ENCODE peak calls at places on chromosome 16, in nine cellular contexts. W is anterior cingulate cortex, T is Daoy, A is mesendoderm, J is neural crest cell, Z is cardiac fibroblast, P is brain microvascular endothelial cell, S is RWPE1, I is sigmoid colon. R is an unnamed sample.

GRCh38 chr16:53456625-53457024 is 22.4 kb downstream of the RBL2 start:
- DNase-seq in W (no peak), T (no peak), A (peak), J (no peak), Z (no peak), P (no peak), S (no peak), I (no peak), R (no peak)

GRCh38 chr16:83956336-83957289 is 3.6 kb downstream of the OSGIN1 start:
- DNase-seq in W (peak), T (peak), A (peak), J (peak), Z (peak), P (peak), S (peak), I (peak), R (peak)

GRCh38 chr16:9447195-9447551 is 355.7 kb downstream of the HAPSTR1 start:
- DNase-seq in W (no peak), T (no peak), A (no peak), J (no peak), Z (no peak), P (no peak), S (no peak), I (peak), R (no peak)

GRCh38 chr16:89391-90302 is 11.6 kb downstream of the MPG start:
- DNase-seq in W (no peak), T (no peak), A (no peak), J (no peak), Z (no peak), P (no peak), S (no peak), I (no peak), R (no peak)

GRCh38 chr16:11670171-11671131 is 2.2 kb downstream of the SNN start:
- DNase-seq in W (no peak), T (no peak), A (peak), J (no peak), Z (no peak), P (no peak), S (no peak), I (no peak), R (no peak)

GRCh38 chr16:68711421-68712139 is 25.5 kb upstream of the CDH1 start:
- DNase-seq in W (no peak), T (no peak), A (no peak), J (no peak), Z (no peak), P (no peak), S (no peak), I (no peak), R (no peak)

GRCh38 chr16:72428611-72429376 is 256.8 kb upstream of the PMFBP1 start:
- DNase-seq in W (peak), T (no peak), A (no peak), J (no peak), Z (no peak), P (no peak), S (no peak), I (no peak), R (no peak)

GRCh38 chr16:83715217-83715920 is 92.4 kb upstream of the HSBP1 start:
- DNase-seq in W (no peak), T (no peak), A (no peak), J (no peak), Z (no peak), P (no peak), S (no peak), I (no peak), R (no peak)

GRCh38 chr16:12515346-12515745 is 288.3 kb downstream of the CPPED1 start:
- DNase-seq in W (no peak), T (no peak), A (no peak), J (no peak), Z (no peak), P (no peak), S (no peak), I (no peak), R (no peak)

GRCh38 chr16:82011199-82011641 is at the start of gene SDR42E1:
- DNase-seq in W (no peak), T (peak), A (peak), J (no peak), Z (no peak), P (no peak), S (peak), I (no peak), R (no peak)

GRCh38 chr16:228151-228855 is 946 bp downstream of the LUC7L start:
- DNase-seq in W (no peak), T (peak), A (peak), J (no peak), Z (no peak), P (peak), S (peak), I (no peak), R (no peak)

GRCh38 chr16:11586856-11587642 is at the start of gene LITAF:
- DNase-seq in W (peak), T (peak), A (peak), J (peak), Z (peak), P (no peak), S (peak), I (peak), R (peak)

GRCh38 chr16:11152205-11152604 is 103.8 kb downstream of the SOCS1 start:
- DNase-seq in W (peak), T (no peak), A (no peak), J (no peak), Z (no peak), P (no peak), S (no peak), I (no peak), R (no peak)

GRCh38 chr16:89615596-89616090 is 2.2 kb downstream of the DPEP1 start:
- DNase-seq in W (no peak), T (no peak), A (no peak), J (peak), Z (no peak), P (no peak), S (no peak), I (no peak), R (no peak)

GRCh38 chr16:27518226-27518625 is 31.5 kb downstream of the GTF3C1 start:
- DNase-seq in W (no peak), T (no peak), A (no peak), J (no peak), Z (no peak), P (no peak), S (no peak), I (no peak), R (no peak)

GRCh38 chr16:81841709-81842108 is 62.6 kb downstream of the PLCG2 start:
- DNase-seq in W (no peak), T (no peak), A (no peak), J (no peak), Z (no peak), P (no peak), S (no peak), I (no peak), R (no peak)

GRCh38 chr16:12225816-12226480 is 249.4 kb downstream of the SNX29 start:
- DNase-seq in W (no peak), T (no peak), A (no peak), J (no peak), Z (peak), P (no peak), S (no peak), I (no peak), R (no peak)

GRCh38 chr16:85498607-85499006 is 114.5 kb upstream of the GSE1 start:
- DNase-seq in W (no peak), T (no peak), A (no peak), J (no peak), Z (no peak), P (no peak), S (no peak), I (no peak), R (no peak)

GRCh38 chr16:16120382-16121184 is 102.7 kb downstream of the ABCC6 start:
- DNase-seq in W (peak), T (no peak), A (no peak), J (no peak), Z (no peak), P (peak), S (no peak), I (peak), R (no peak)

GRCh38 chr16:78800535-78800934 is 701.1 kb downstream of the WWOX start:
- DNase-seq in W (no peak), T (no peak), A (peak), J (no peak), Z (no peak), P (no peak), S (no peak), I (no peak), R (no peak)

GRCh38 chr16:70396209-70396904 is 42.5 kb downstream of the ST3GAL2 start:
- DNase-seq in W (no peak), T (no peak), A (peak), J (no peak), Z (peak), P (no peak), S (no peak), I (no peak), R (no peak)

GRCh38 chr16:68676113-68676860 is 31.2 kb downstream of the CDH3 start:
- DNase-seq in W (no peak), T (no peak), A (no peak), J (no peak), Z (no peak), P (no peak), S (no peak), I (peak), R (no peak)

GRCh38 chr16:70614208-70614951 is 32.0 kb upstream of the IL34 start:
- DNase-seq in W (no peak), T (no peak), A (no peak), J (no peak), Z (no peak), P (no peak), S (no peak), I (no peak), R (no peak)

GRCh38 chr16:84547539-84548058 is 43.1 kb upstream of the MEAK7 start:
- DNase-seq in W (no peak), T (no peak), A (peak), J (peak), Z (no peak), P (no peak), S (no peak), I (no peak), R (peak)

GRCh38 chr16:49532243-49532870 is 158.8 kb downstream of the C16orf78 start:
- DNase-seq in W (no peak), T (no peak), A (peak), J (no peak), Z (no peak), P (no peak), S (no peak), I (no peak), R (no peak)

GRCh38 chr16:30609002-30609927 is 924 bp downstream of the ZNF689 start:
- DNase-seq in W (peak), T (peak), A (peak), J (peak), Z (peak), P (peak), S (peak), I (peak), R (peak)

GRCh38 chr16:51569204-51569911 is 418.3 kb upstream of the SALL1 start:
- DNase-seq in W (peak), T (no peak), A (no peak), J (no peak), Z (peak), P (no peak), S (peak), I (no peak), R (no peak)

GRCh38 chr16:56710181-56710737 is 19.7 kb upstream of the NUP93 start:
- DNase-seq in W (no peak), T (no peak), A (no peak), J (no peak), Z (no peak), P (no peak), S (no peak), I (no peak), R (no peak)

GRCh38 chr16:64455275-64455674 is 666.6 kb downstream of the CDH11 start:
- DNase-seq in W (no peak), T (peak), A (no peak), J (no peak), Z (peak), P (no peak), S (no peak), I (no peak), R (no peak)

GRCh38 chr16:65825191-65825856 is 541.2 kb upstream of the CDH5 start:
- DNase-seq in W (no peak), T (no peak), A (no peak), J (no peak), Z (no peak), P (no peak), S (no peak), I (no peak), R (no peak)

GRCh38 chr16:89504061-89504460 is 4.1 kb upstream of the SPG7 start:
- DNase-seq in W (no peak), T (no peak), A (no peak), J (no peak), Z (no peak), P (no peak), S (no peak), I (no peak), R (no peak)

GRCh38 chr16:61890346-61890745 is 145.9 kb downstream of the CDH8 start:
- DNase-seq in W (no peak), T (no peak), A (no peak), J (no peak), Z (peak), P (no peak), S (peak), I (no peak), R (no peak)

GRCh38 chr16:85733839-85734170 is 17.1 kb downstream of the C16orf74 start:
- DNase-seq in W (no peak), T (no peak), A (peak), J (peak), Z (peak), P (peak), S (no peak), I (no peak), R (no peak)

GRCh38 chr16:67150058-67150832 is 553 bp downstream of the B3GNT9 start:
- DNase-seq in W (peak), T (no peak), A (peak), J (peak), Z (peak), P (peak), S (no peak), I (peak), R (no peak)

GRCh38 chr16:88844412-88845118 is 12.2 kb downstream of the GALNS start:
- DNase-seq in W (no peak), T (no peak), A (peak), J (no peak), Z (no peak), P (no peak), S (no peak), I (no peak), R (no peak)

GRCh38 chr16:51524555-51525373 is 373.7 kb upstream of the SALL1 start:
- DNase-seq in W (peak), T (no peak), A (peak), J (no peak), Z (peak), P (peak), S (peak), I (no peak), R (no peak)

R was measured in HTR-8/SVneo.